ENCODE peak calls at places on chromosomes 12 and 14, in ten cellular contexts. A is hypothalamus, S is left ventricle myocardium inferior, F is fibroblast of the conjunctiva, T is NCI-H1092 treated with DMSO at 0.1 percent for 48 hours, J is lung microvascular endothelial cell, H is small intestine, P is heart left ventricle, I is hippocampal formation, C is HFFc6. K is an unnamed sample.

GRCh38 chr12:113932411-113933196 is 33.5 kb downstream of the RBM19 start:
- DNase-seq in A (no peak), S (no peak), F (peak; percentile 8), T (no peak), J (no peak), H (no peak), P (no peak), I (peak; percentile 79), C (no peak), K (no peak)

GRCh38 chr12:1319215-1319614 is 275.2 kb downstream of the FBXL14 start:
- DNase-seq in A (no peak), S (no peak), F (peak; percentile 4), T (no peak), J (no peak), H (no peak), P (no peak), I (no peak), C (no peak), K (no peak)

GRCh38 chr12:51381226-51382079 is 9.8 kb downstream of the GALNT6 start:
- DNase-seq in A (no peak), S (no peak), F (no peak), T (no peak), J (no peak), H (no peak), P (no peak), I (no peak), C (no peak), K (no peak)

GRCh38 chr14:63616015-63616414 is 25.7 kb downstream of the WDR89 start:
- DNase-seq in A (no peak), S (no peak), F (no peak), T (no peak), J (no peak), H (no peak), P (no peak), I (no peak), C (no peak), K (no peak)

GRCh38 chr14:38145142-38145541 is 62.6 kb upstream of the SSTR1 start:
- DNase-seq in A (no peak), S (no peak), F (no peak), T (no peak), J (no peak), H (no peak), P (no peak), I (no peak), C (no peak), K (peak; percentile 37)

GRCh38 chr12:115313929-115314328 is 630.0 kb upstream of the TBX3 start:
- DNase-seq in A (no peak), S (no peak), F (no peak), T (no peak), J (no peak), H (peak; percentile 73), P (no peak), I (no peak), C (peak; percentile 69), K (no peak)

GRCh38 chr14:71651228-71651627 is 281.0 kb upstream of the RGS6 start:
- DNase-seq in A (no peak), S (no peak), F (peak; percentile 83), T (no peak), J (peak; percentile 83), H (no peak), P (peak; percentile 42), I (no peak), C (peak; percentile 91), K (no peak)

GRCh38 chr12:26680724-26681455 is 152.1 kb downstream of the ITPR2 start:
- DNase-seq in A (no peak), S (no peak), F (peak; percentile 35), T (no peak), J (peak; percentile 30), H (no peak), P (no peak), I (no peak), C (no peak), K (no peak)

GRCh38 chr12:47990351-47991105 is 13.7 kb downstream of the COL2A1 start:
- DNase-seq in A (no peak), S (no peak), F (no peak), T (no peak), J (no peak), H (peak; percentile 28), P (no peak), I (no peak), C (no peak), K (no peak)

GRCh38 chr12:122063691-122064033 is 14.9 kb upstream of the MLXIP start:
- DNase-seq in A (no peak), S (no peak), F (no peak), T (peak; percentile 22), J (peak; percentile 68), H (no peak), P (no peak), I (no peak), C (no peak), K (no peak)

GRCh38 chr12:8034802-8035201 is 2.3 kb downstream of the FOXJ2 start:
- DNase-seq in A (no peak), S (no peak), F (no peak), T (no peak), J (no peak), H (peak; percentile 25), P (no peak), I (no peak), C (no peak), K (no peak)

GRCh38 chr14:103711516-103712431 is 3.5 kb downstream of the XRCC3 start:
- DNase-seq in A (no peak), S (peak; percentile 49), F (no peak), T (no peak), J (peak; percentile 52), H (peak; percentile 44), P (peak; percentile 60), I (peak; percentile 33), C (no peak), K (no peak)

GRCh38 chr14:31189346-31190219 is 18.0 kb downstream of the HECTD1 start:
- DNase-seq in A (no peak), S (no peak), F (no peak), T (no peak), J (no peak), H (no peak), P (no peak), I (no peak), C (no peak), K (no peak)

GRCh38 chr12:113161415-113162016 is 12.0 kb downstream of the CFAP73 start:
- DNase-seq in A (no peak), S (no peak), F (no peak), T (no peak), J (no peak), H (no peak), P (no peak), I (no peak), C (no peak), K (peak; percentile 59)

GRCh38 chr12:2177751-2178150 is 125.0 kb downstream of the CACNA1C start:
- DNase-seq in A (no peak), S (no peak), F (no peak), T (no peak), J (no peak), H (no peak), P (no peak), I (no peak), C (no peak), K (no peak)

GRCh38 chr14:51473808-51474207 is 177.9 kb upstream of the FRMD6 start:
- DNase-seq in A (no peak), S (no peak), F (no peak), T (no peak), J (no peak), H (no peak), P (no peak), I (no peak), C (peak; percentile 78), K (no peak)

GRCh38 chr14:52031781-52032180 is 37.1 kb downstream of the NID2 start:
- DNase-seq in A (no peak), S (peak; percentile 72), F (peak; percentile 64), T (no peak), J (no peak), H (no peak), P (peak; percentile 72), I (no peak), C (peak; percentile 89), K (no peak)

GRCh38 chr12:67457799-67458680 is 188.9 kb downstream of the CAND1 start:
- DNase-seq in A (no peak), S (no peak), F (no peak), T (no peak), J (no peak), H (no peak), P (peak; percentile 15), I (no peak), C (no peak), K (no peak)

GRCh38 chr14:102899516-102899900 is 23.0 kb upstream of the AMN start:
- DNase-seq in A (no peak), S (no peak), F (no peak), T (no peak), J (no peak), H (no peak), P (no peak), I (no peak), C (no peak), K (no peak)

GRCh38 chr14:23577710-23578392 is 739 bp downstream of the JPH4 start:
- DNase-seq in A (no peak), S (no peak), F (no peak), T (no peak), J (no peak), H (no peak), P (no peak), I (no peak), C (no peak), K (no peak)

GRCh38 chr12:93060666-93061413 is 131.7 kb upstream of the EEA1 start:
- DNase-seq in A (no peak), S (no peak), F (peak; percentile 39), T (peak; percentile 23), J (peak; percentile 90), H (no peak), P (peak; percentile 54), I (no peak), C (no peak), K (peak; percentile 42)

GRCh38 chr14:42078345-42078744 is 471.7 kb downstream of the LRFN5 start:
- DNase-seq in A (no peak), S (no peak), F (no peak), T (no peak), J (no peak), H (no peak), P (no peak), I (no peak), C (no peak), K (no peak)

GRCh38 chr12:122368361-122369073 is 54.0 kb downstream of the CLIP1 start:
- DNase-seq in A (no peak), S (no peak), F (no peak), T (peak; percentile 19), J (peak; percentile 63), H (peak; percentile 68), P (no peak), I (no peak), C (peak; percentile 21), K (no peak)

GRCh38 chr12:46124132-46124847 is 133.9 kb upstream of the SCAF11 start:
- DNase-seq in A (no peak), S (no peak), F (no peak), T (no peak), J (no peak), H (no peak), P (no peak), I (no peak), C (no peak), K (no peak)

GRCh38 chr12:65825573-65826512 is 1.6 kb downstream of the HMGA2 start:
- DNase-seq in A (no peak), S (no peak), F (no peak), T (no peak), J (peak; percentile 73), H (peak; percentile 41), P (peak; percentile 10), I (no peak), C (no peak), K (no peak)

GRCh38 chr12:50110762-50111416 is 1.1 kb upstream of the COX14 start:
- DNase-seq in A (no peak), S (peak; percentile 82), F (no peak), T (no peak), J (peak; percentile 19), H (peak; percentile 74), P (peak; percentile 84), I (no peak), C (peak; percentile 30), K (no peak)

K was measured in NCI-H1694.